ENCODE peak calls at places on chromosomes 7 and 10, in six cellular contexts. R is Karpas-422, Y is SK-N-SH, V is hepatocyte, B is GM23338, O is HCT116. Q is an unnamed sample. For H3K9me2, the result is how much of the 10 kb centered on the place peaks cover.

GRCh38 chr10:81909453-81909852 is 34.5 kb downstream of the NRG3 start:
- DNase-seq in R (no peak), Y (no peak), V (no peak), B (no peak), O (no peak), Q (no peak)

GRCh38 chr10:52488606-52489485 is 174.8 kb downstream of the DKK1 start:
- DNase-seq in R (peak), Y (peak), V (peak), B (peak), O (no peak), Q (no peak)

GRCh38 chr7:50329775-50330174 is 25.3 kb downstream of the IKZF1 start:
- DNase-seq in R (peak), Y (no peak), V (no peak), B (no peak), O (no peak), Q (no peak)

GRCh38 chr10:50580260-50580891 is 43.4 kb downstream of the SGMS1 start:
- DNase-seq in R (no peak), Y (no peak), V (no peak), B (no peak), O (no peak), Q (no peak)

GRCh38 chr7:825386-825785 is 6.9 kb upstream of the SUN1 start:
- DNase-seq in R (no peak), Y (no peak), V (no peak), B (no peak), O (no peak), Q (no peak)

GRCh38 chr7:151101621-151102396 is 15.5 kb downstream of the AGAP3 start:
- DNase-seq in R (no peak), Y (no peak), V (no peak), B (no peak), O (no peak), Q (no peak)

GRCh38 chr10:130808243-130808642 is 503.3 kb downstream of the TCERG1L start:
- DNase-seq in R (no peak), Y (no peak), V (no peak), B (no peak), O (no peak), Q (no peak)

GRCh38 chr10:7789390-7789789 is 1.4 kb downstream of the ATP5F1C start:
- DNase-seq in R (no peak), Y (peak), V (no peak), B (no peak), O (no peak), Q (no peak)

GRCh38 chr7:151140826-151141225 is 26.7 kb downstream of the GBX1 start:
- DNase-seq in R (no peak), Y (no peak), V (no peak), B (no peak), O (no peak), Q (no peak)

GRCh38 chr7:45923818-45924217 is 2.7 kb upstream of the IGFBP3 start:
- DNase-seq in R (no peak), Y (no peak), V (no peak), B (no peak), O (no peak), Q (no peak)

GRCh38 chr7:131111081-131111576 is 216.5 kb upstream of the MKLN1 start:
- DNase-seq in R (peak), Y (peak), V (no peak), B (no peak), O (no peak), Q (peak)

GRCh38 chr10:14540062-14540461 is 209.3 kb upstream of the FRMD4A start:
- DNase-seq in R (no peak), Y (no peak), V (no peak), B (no peak), O (no peak), Q (no peak)

GRCh38 chr7:132066776-132067175 is 509.5 kb downstream of the PLXNA4 start:
- DNase-seq in R (no peak), Y (no peak), V (peak), B (no peak), O (no peak), Q (no peak)

GRCh38 chr7:143391462-143392404 is 10.6 kb downstream of the ZYX start:
- DNase-seq in R (no peak), Y (no peak), V (no peak), B (no peak), O (no peak), Q (no peak)

GRCh38 chr10:35607475-35608316 is 2.6 kb downstream of the GJD4 start:
- DNase-seq in R (no peak), Y (peak), V (no peak), B (peak), O (no peak), Q (no peak)

GRCh38 chr10:105535478-105535877 is 894.4 kb downstream of the SORCS3 start:
- DNase-seq in R (no peak), Y (no peak), V (no peak), B (no peak), O (no peak), Q (no peak)

GRCh38 chr7:70229242-70229641 is 631.0 kb downstream of the AUTS2 start:
- DNase-seq in R (no peak), Y (no peak), V (no peak), B (no peak), O (no peak), Q (no peak)

GRCh38 chr10:99782447-99783286 is at the start of gene ABCC2:
- DNase-seq in R (no peak), Y (no peak), V (peak), B (no peak), O (no peak), Q (peak)

GRCh38 chr7:127690806-127691205 is 38.8 kb downstream of the SND1 start:
- DNase-seq in R (no peak), Y (no peak), V (no peak), B (no peak), O (no peak), Q (no peak)

GRCh38 chr7:3154881-3155494 is 111.3 kb upstream of the CARD11 start:
- DNase-seq in R (peak), Y (peak), V (peak), B (peak), O (peak), Q (peak)

GRCh38 chr10:1022413-1022812 is 3.2 kb downstream of the IDI2 start:
- DNase-seq in R (no peak), Y (no peak), V (no peak), B (peak), O (no peak), Q (no peak)

GRCh38 chr10:93077860-93078337 is 4.2 kb downstream of the CYP26A1 start:
- DNase-seq in R (no peak), Y (no peak), V (no peak), B (no peak), O (no peak), Q (no peak)

GRCh38 chr10:77784856-77785255 is 141.7 kb downstream of the DLG5 start:
- DNase-seq in R (no peak), Y (no peak), V (no peak), B (no peak), O (no peak), Q (no peak)

GRCh38 chr10:241451-241850 is 106.2 kb downstream of the ZMYND11 start:
- DNase-seq in R (no peak), Y (no peak), V (no peak), B (no peak), O (no peak), Q (no peak)

GRCh38 chr7:130875901-130876300 is 141.9 kb upstream of the KLF14 start:
- DNase-seq in R (no peak), Y (no peak), V (no peak), B (peak), O (no peak), Q (no peak)

GRCh38 chr7:38731195-38731594 is 100.0 kb upstream of the AMPH start:
- DNase-seq in R (no peak), Y (no peak), V (no peak), B (no peak), O (no peak), Q (no peak)

GRCh38 chr7:99560834-99561734 is 2.6 kb downstream of the ZNF655 start:
- DNase-seq in R (no peak), Y (no peak), V (no peak), B (no peak), O (no peak), Q (no peak)

GRCh38 chr10:78973901-78974408 is 94.8 kb upstream of the ZMIZ1 start:
- DNase-seq in R (peak), Y (no peak), V (peak), B (peak), O (peak), Q (peak)

GRCh38 chr10:90602815-90603600 is 254.8 kb downstream of the HTR7 start:
- DNase-seq in R (no peak), Y (no peak), V (no peak), B (no peak), O (no peak), Q (no peak)

DNA sequence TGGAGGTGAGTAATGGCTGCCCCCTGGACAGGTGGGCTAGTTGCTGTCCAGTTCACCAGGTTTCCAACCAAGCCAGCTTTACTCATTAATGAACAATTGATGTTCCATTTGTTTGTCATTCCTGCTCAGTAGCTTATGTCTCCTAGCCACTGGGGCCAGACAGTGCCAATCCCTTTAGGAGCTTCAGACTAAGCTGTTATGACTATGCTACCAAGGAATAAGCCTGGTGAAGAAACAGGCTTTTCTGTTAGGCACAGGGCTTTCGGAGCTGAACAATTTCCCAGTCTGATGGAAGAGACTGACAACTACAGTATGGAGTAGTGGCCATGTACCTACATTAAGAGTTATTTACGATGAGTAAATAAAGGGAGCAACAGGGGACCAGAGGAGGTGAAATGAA is 2.1 kb upstream of the FMC1 start:
- DNase-seq in R (no peak), Y (no peak), V (no peak), B (no peak), O (no peak), Q (no peak)
- H3K4me3 ChIP-seq in R (peak), Y (no peak), V (no peak), B (no peak), O (peak), Q (peak)

GRCh38 chr7:30530373-30530772 is 25.7 kb upstream of the GGCT start:
- DNase-seq in R (peak), Y (no peak), V (no peak), B (no peak), O (no peak), Q (no peak)

GRCh38 chr7:30531286-30531685 is 26.7 kb upstream of the GGCT start:
- DNase-seq in R (peak), Y (no peak), V (no peak), B (no peak), O (no peak), Q (no peak)

GRCh38 chr7:30528779-30529178 is 24.1 kb upstream of the GGCT start:
- DNase-seq in R (peak), Y (no peak), V (no peak), B (no peak), O (no peak), Q (no peak)

GRCh38 chr7:30533886-30534285 is 29.3 kb upstream of the GGCT start:
- DNase-seq in R (peak), Y (no peak), V (no peak), B (no peak), O (no peak), Q (no peak)
- H3K9me2 ChIP-seq in R (under half), Y (under half), V (under half), B (under half), O (under half), Q (under half)

DNA sequence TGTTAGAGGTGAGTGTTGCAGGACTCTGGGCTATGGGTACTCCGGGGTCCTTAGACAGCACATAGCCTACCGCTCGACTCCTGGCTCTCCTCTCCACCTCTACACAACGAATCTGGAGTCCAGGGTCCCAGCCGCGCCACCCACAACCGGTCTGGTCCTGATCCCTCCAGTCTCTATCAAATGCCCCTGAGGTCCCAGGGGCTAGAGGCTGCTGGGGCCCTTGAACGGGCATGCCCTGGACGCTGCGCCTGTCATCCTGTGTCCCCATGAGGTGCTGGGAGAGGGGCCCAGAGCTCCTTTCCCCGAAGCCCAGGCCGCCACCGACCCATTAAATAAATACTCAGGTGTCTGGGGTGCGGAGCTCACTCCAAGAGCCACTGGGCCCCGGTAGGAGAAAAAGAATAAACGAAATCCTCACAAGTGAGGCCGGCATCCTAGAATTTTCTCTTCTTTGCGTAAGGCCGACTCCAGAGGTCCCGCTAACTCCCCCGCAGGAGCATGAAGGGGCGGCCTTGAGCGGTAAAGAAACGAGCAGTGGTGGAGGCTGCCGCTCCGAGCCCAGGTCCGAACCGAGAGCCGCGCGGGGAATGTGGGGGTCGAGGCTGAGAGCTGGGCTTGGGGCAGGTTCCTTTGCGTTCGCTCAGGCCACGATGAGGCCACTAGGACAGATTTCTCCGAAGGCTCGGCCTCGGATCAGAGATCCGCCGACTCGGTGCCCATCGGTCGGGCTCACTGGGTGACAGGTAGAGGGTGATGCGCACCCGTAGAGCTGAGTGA is 166.7 kb downstream of the NRF1 start:
- DNase-seq in R (no peak), Y (peak), V (no peak), B (no peak), O (no peak), Q (no peak)
- H3K4me3 ChIP-seq in R (peak), Y (no peak), V (no peak), B (peak), O (peak), Q (peak)

DNA sequence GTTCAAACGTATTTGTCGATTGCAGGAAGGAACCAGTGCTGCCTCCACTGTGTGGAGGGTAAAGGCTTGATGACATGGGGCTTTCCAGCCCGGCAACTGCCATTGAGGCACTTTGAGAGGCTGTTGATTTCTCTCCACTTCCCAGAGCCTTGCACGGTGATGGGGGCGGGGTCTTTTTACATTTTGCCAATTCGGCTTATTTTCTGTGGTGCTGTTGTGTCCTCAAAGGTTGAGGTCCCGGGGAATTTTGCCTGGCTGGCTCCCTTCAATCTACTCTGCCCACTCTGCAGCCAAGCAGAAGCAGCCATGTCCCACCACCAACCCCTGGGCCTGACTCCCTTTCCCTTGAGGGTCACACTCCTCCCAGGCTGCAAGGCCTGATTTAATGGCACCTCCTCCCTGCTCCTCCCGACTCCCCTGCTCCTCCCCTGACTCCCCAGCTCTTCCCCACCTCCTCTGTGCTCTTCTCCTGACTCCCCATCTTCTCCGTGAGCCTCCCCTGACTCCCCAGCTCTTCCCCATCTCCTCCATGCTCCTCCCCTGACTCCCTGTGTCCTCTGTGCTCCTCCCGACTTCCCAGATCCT is 39.0 kb downstream of the OAT start:
- DNase-seq in R (no peak), Y (peak), V (no peak), B (no peak), O (no peak), Q (no peak)
- H3K9me2 ChIP-seq in R (under half), Y (under half), V (under half), B (under half), O (under half), Q (under half)

Q was measured in PC-9.